ENCODE peak calls at places on chromosomes 16 and 17, in seven cellular contexts. One of them, this sample, is unnamed.

GRCh38 chr17:1039511-1040215 is 42.7 kb downstream of the TIMM22 start:
- DNase-seq in AG10803: no peak
- DNase-seq in cardiac fibroblast: peak
- DNase-seq in fibroblast of villous mesenchyme: no peak
- DNase-seq in prostate gland: peak
- DNase-seq in heart right ventricle: peak
- DNase-seq in endodermal cell: peak
- DNase-seq in this sample: no peak

GRCh38 chr16:3580271-3580670 is 3.1 kb upstream of the NLRC3 start:
- DNase-seq in AG10803: peak
- DNase-seq in cardiac fibroblast: no peak
- DNase-seq in fibroblast of villous mesenchyme: no peak
- DNase-seq in prostate gland: no peak
- DNase-seq in heart right ventricle: no peak
- DNase-seq in endodermal cell: no peak
- DNase-seq in this sample: peak

GRCh38 chr16:12763517-12763916 is 40.2 kb downstream of the CPPED1 start:
- DNase-seq in AG10803: no peak
- DNase-seq in cardiac fibroblast: peak
- DNase-seq in fibroblast of villous mesenchyme: peak
- DNase-seq in prostate gland: no peak
- DNase-seq in heart right ventricle: no peak
- DNase-seq in endodermal cell: no peak
- DNase-seq in this sample: no peak

GRCh38 chr17:18037482-18037881 is 1.5 kb downstream of the ATPAF2 start:
- DNase-seq in AG10803: no peak
- DNase-seq in cardiac fibroblast: no peak
- DNase-seq in fibroblast of villous mesenchyme: no peak
- DNase-seq in prostate gland: no peak
- DNase-seq in heart right ventricle: no peak
- DNase-seq in endodermal cell: no peak
- DNase-seq in this sample: no peak

GRCh38 chr16:89000207-89000959 is 23.4 kb upstream of the CBFA2T3 start:
- DNase-seq in AG10803: no peak
- DNase-seq in cardiac fibroblast: no peak
- DNase-seq in fibroblast of villous mesenchyme: no peak
- DNase-seq in prostate gland: no peak
- DNase-seq in heart right ventricle: no peak
- DNase-seq in endodermal cell: no peak
- DNase-seq in this sample: no peak

GRCh38 chr16:89815639-89816348 is 653 bp downstream of the FANCA start:
- DNase-seq in AG10803: no peak
- DNase-seq in cardiac fibroblast: no peak
- DNase-seq in fibroblast of villous mesenchyme: peak
- DNase-seq in prostate gland: no peak
- DNase-seq in heart right ventricle: no peak
- DNase-seq in endodermal cell: peak
- DNase-seq in this sample: peak

GRCh38 chr17:79179334-79179733 is 104.7 kb downstream of the ENGASE start:
- DNase-seq in AG10803: no peak
- DNase-seq in cardiac fibroblast: no peak
- DNase-seq in fibroblast of villous mesenchyme: no peak
- DNase-seq in prostate gland: no peak
- DNase-seq in heart right ventricle: no peak
- DNase-seq in endodermal cell: no peak
- DNase-seq in this sample: no peak

GRCh38 chr17:41835214-41835799 is 725 bp downstream of the NT5C3B start:
- DNase-seq in AG10803: no peak
- DNase-seq in cardiac fibroblast: no peak
- DNase-seq in fibroblast of villous mesenchyme: peak
- DNase-seq in prostate gland: no peak
- DNase-seq in heart right ventricle: no peak
- DNase-seq in endodermal cell: no peak
- DNase-seq in this sample: peak

GRCh38 chr17:78528541-78528940 is 48.7 kb downstream of the DNAH17 start:
- DNase-seq in AG10803: no peak
- DNase-seq in cardiac fibroblast: no peak
- DNase-seq in fibroblast of villous mesenchyme: no peak
- DNase-seq in prostate gland: no peak
- DNase-seq in heart right ventricle: no peak
- DNase-seq in endodermal cell: peak
- DNase-seq in this sample: no peak

GRCh38 chr17:70484050-70484449 is 314.7 kb downstream of the KCNJ2 start:
- DNase-seq in AG10803: no peak
- DNase-seq in cardiac fibroblast: no peak
- DNase-seq in fibroblast of villous mesenchyme: no peak
- DNase-seq in prostate gland: no peak
- DNase-seq in heart right ventricle: no peak
- DNase-seq in endodermal cell: no peak
- DNase-seq in this sample: no peak

GRCh38 chr17:70343134-70343533 is 173.8 kb downstream of the KCNJ2 start:
- DNase-seq in AG10803: no peak
- DNase-seq in cardiac fibroblast: no peak
- DNase-seq in fibroblast of villous mesenchyme: no peak
- DNase-seq in prostate gland: no peak
- DNase-seq in heart right ventricle: no peak
- DNase-seq in endodermal cell: no peak
- DNase-seq in this sample: no peak

GRCh38 chr16:12208341-12209035 is 232.0 kb downstream of the SNX29 start:
- DNase-seq in AG10803: peak
- DNase-seq in cardiac fibroblast: no peak
- DNase-seq in fibroblast of villous mesenchyme: no peak
- DNase-seq in prostate gland: no peak
- DNase-seq in heart right ventricle: no peak
- DNase-seq in endodermal cell: no peak
- DNase-seq in this sample: peak

GRCh38 chr16:85675528-85675927 is 13.2 kb downstream of the GINS2 start:
- DNase-seq in AG10803: peak
- DNase-seq in cardiac fibroblast: peak
- DNase-seq in fibroblast of villous mesenchyme: peak
- DNase-seq in prostate gland: no peak
- DNase-seq in heart right ventricle: no peak
- DNase-seq in endodermal cell: no peak
- DNase-seq in this sample: peak

GRCh38 chr17:30958187-30958586 is 12.7 kb upstream of the RNF135 start:
- DNase-seq in AG10803: peak
- DNase-seq in cardiac fibroblast: no peak
- DNase-seq in fibroblast of villous mesenchyme: no peak
- DNase-seq in prostate gland: no peak
- DNase-seq in heart right ventricle: no peak
- DNase-seq in endodermal cell: no peak
- DNase-seq in this sample: peak

GRCh38 chr17:4881761-4882555 is 17.4 kb upstream of the C17orf107 start:
- DNase-seq in AG10803: no peak
- DNase-seq in cardiac fibroblast: peak
- DNase-seq in fibroblast of villous mesenchyme: peak
- DNase-seq in prostate gland: peak
- DNase-seq in heart right ventricle: peak
- DNase-seq in endodermal cell: peak
- DNase-seq in this sample: no peak

GRCh38 chr17:77423589-77424451 is 283.1 kb downstream of the SEC14L1 start:
- DNase-seq in AG10803: peak
- DNase-seq in cardiac fibroblast: peak
- DNase-seq in fibroblast of villous mesenchyme: peak
- DNase-seq in prostate gland: peak
- DNase-seq in heart right ventricle: peak
- DNase-seq in endodermal cell: no peak
- DNase-seq in this sample: peak

GRCh38 chr16:31128711-31129567 is 6.6 kb downstream of the PRSS8 start:
- DNase-seq in AG10803: no peak
- DNase-seq in cardiac fibroblast: no peak
- DNase-seq in fibroblast of villous mesenchyme: no peak
- DNase-seq in prostate gland: no peak
- DNase-seq in heart right ventricle: peak
- DNase-seq in endodermal cell: no peak
- DNase-seq in this sample: no peak

GRCh38 chr17:27530791-27531391 is 74.6 kb downstream of the KSR1 start:
- DNase-seq in AG10803: peak
- DNase-seq in cardiac fibroblast: peak
- DNase-seq in fibroblast of villous mesenchyme: peak
- DNase-seq in prostate gland: no peak
- DNase-seq in heart right ventricle: no peak
- DNase-seq in endodermal cell: no peak
- DNase-seq in this sample: no peak

DNA sequence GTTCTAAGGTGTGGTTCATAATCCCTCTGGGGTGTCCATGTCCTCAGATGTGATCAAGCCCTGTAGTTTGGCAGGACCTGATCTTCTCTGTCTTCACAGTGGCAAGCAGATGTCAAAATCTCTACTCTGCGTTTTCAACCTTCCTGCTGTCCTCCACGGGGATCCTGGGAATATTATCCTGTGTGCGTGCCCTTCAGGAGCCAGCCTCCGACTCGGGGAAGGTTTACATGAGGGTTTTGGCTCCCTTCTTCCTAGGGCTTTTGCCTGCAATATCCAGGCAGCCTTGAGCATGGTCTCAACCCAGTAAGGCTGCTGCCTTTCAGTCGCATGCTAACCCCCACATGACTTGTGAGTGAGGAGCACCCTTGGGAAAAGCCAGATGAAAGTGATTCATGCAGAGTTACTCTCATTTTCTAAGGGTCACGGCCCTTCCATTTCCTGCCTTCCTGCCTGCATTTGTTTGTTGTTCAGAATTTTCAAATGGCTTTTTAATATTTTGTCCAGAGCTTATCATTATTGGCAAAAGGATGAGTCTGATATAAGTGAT is 202.2 kb upstream of the CHMP6 start:
- DNase-seq in AG10803: peak
- DNase-seq in cardiac fibroblast: peak
- DNase-seq in fibroblast of villous mesenchyme: peak
- DNase-seq in prostate gland: no peak
- DNase-seq in heart right ventricle: no peak
- DNase-seq in endodermal cell: peak
- DNase-seq in this sample: peak
- H3K4me3 ChIP-seq in AG10803: peak
- H3K4me3 ChIP-seq in cardiac fibroblast: no peak
- H3K4me3 ChIP-seq in fibroblast of villous mesenchyme: no peak
- H3K4me3 ChIP-seq in prostate gland: no peak
- H3K4me3 ChIP-seq in heart right ventricle: no peak
- H3K4me3 ChIP-seq in endodermal cell: no peak
- H3K4me3 ChIP-seq in this sample: no peak

GRCh38 chr16:322476-323143 is 29.9 kb downstream of the AXIN1 start:
- DNase-seq in AG10803: no peak
- DNase-seq in cardiac fibroblast: no peak
- DNase-seq in fibroblast of villous mesenchyme: no peak
- DNase-seq in prostate gland: no peak
- DNase-seq in heart right ventricle: no peak
- DNase-seq in endodermal cell: no peak
- DNase-seq in this sample: no peak
- TF ChIP-seq CTCF in AG10803: no peak
- TF ChIP-seq CTCF in cardiac fibroblast: no peak
- TF ChIP-seq CTCF in fibroblast of villous mesenchyme: no peak
- TF ChIP-seq CTCF in prostate gland: no peak
- TF ChIP-seq CTCF in heart right ventricle: no peak
- TF ChIP-seq CTCF in endodermal cell: no peak
- TF ChIP-seq CTCF in this sample: no peak

GRCh38 chr16:19885456-19886060 is 910 bp upstream of the GPRC5B start:
- DNase-seq in AG10803: no peak
- DNase-seq in cardiac fibroblast: peak
- DNase-seq in fibroblast of villous mesenchyme: peak
- DNase-seq in prostate gland: no peak
- DNase-seq in heart right ventricle: no peak
- DNase-seq in endodermal cell: peak
- DNase-seq in this sample: no peak

GRCh38 chr16:19883296-19883951 is 1.2 kb downstream of the GPRC5B start:
- DNase-seq in AG10803: no peak
- DNase-seq in cardiac fibroblast: peak
- DNase-seq in fibroblast of villous mesenchyme: peak
- DNase-seq in prostate gland: no peak
- DNase-seq in heart right ventricle: peak
- DNase-seq in endodermal cell: peak
- DNase-seq in this sample: peak

GRCh38 chr16:19886061-19886792 is 1.6 kb upstream of the GPRC5B start:
- DNase-seq in AG10803: peak
- DNase-seq in cardiac fibroblast: peak
- DNase-seq in fibroblast of villous mesenchyme: peak
- DNase-seq in prostate gland: peak
- DNase-seq in heart right ventricle: peak
- DNase-seq in endodermal cell: peak
- DNase-seq in this sample: peak

GRCh38 chr16:19884021-19884485 is 595 bp downstream of the GPRC5B start:
- DNase-seq in AG10803: no peak
- DNase-seq in cardiac fibroblast: no peak
- DNase-seq in fibroblast of villous mesenchyme: no peak
- DNase-seq in prostate gland: no peak
- DNase-seq in heart right ventricle: peak
- DNase-seq in endodermal cell: peak
- DNase-seq in this sample: no peak

GRCh38 chr16:19884611-19885455 is at the start of gene GPRC5B:
- DNase-seq in AG10803: no peak
- DNase-seq in cardiac fibroblast: peak
- DNase-seq in fibroblast of villous mesenchyme: peak
- DNase-seq in prostate gland: peak
- DNase-seq in heart right ventricle: peak
- DNase-seq in endodermal cell: peak
- DNase-seq in this sample: no peak
- H3K4me3 ChIP-seq in AG10803: peak
- H3K4me3 ChIP-seq in cardiac fibroblast: peak
- H3K4me3 ChIP-seq in fibroblast of villous mesenchyme: peak
- H3K4me3 ChIP-seq in prostate gland: peak
- H3K4me3 ChIP-seq in heart right ventricle: peak
- H3K4me3 ChIP-seq in endodermal cell: peak
- H3K4me3 ChIP-seq in this sample: peak

DNA sequence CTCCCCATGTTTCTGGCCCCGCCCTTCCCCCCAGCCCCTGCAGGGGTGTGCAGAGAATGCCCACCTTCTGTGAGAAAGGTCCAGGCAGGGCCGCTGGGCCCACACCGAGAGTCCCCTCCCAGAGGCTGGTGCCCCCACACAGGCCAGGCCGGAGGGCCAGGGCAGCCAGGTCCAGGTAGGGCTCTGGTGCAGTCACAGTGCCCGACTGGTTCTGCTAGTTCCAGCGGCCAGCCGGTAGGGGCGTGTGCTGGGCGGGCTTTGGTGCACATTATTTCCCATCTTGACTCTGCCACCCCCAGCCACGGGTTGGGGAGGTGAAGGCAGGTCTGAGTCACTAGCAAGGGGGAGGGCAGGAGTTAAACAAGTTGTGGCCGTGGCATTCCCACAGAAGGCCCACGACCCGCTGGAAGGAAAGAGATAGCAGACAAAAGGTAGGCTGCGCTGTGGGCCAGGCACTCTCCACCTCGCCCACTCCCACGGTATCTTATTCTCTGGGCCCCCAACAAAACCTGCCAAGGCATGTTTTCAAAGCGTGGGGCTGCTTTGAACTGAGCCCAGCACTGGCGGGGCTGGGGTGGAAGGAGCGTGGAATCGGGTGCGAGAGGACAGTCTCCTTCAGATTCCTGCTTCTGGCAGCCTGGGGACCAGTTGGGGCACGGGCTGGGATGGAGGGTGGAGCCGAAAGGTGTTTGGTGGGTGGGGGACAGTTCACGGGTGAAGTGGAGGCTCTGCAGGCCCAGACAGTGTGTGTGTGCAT is 1.9 kb downstream of the EPN3 start:
- DNase-seq in AG10803: no peak
- DNase-seq in cardiac fibroblast: no peak
- DNase-seq in fibroblast of villous mesenchyme: no peak
- DNase-seq in prostate gland: peak
- DNase-seq in heart right ventricle: no peak
- DNase-seq in endodermal cell: peak
- DNase-seq in this sample: no peak
- TF ChIP-seq CTCF in AG10803: peak
- TF ChIP-seq CTCF in cardiac fibroblast: peak
- TF ChIP-seq CTCF in fibroblast of villous mesenchyme: no peak
- TF ChIP-seq CTCF in prostate gland: no peak
- TF ChIP-seq CTCF in heart right ventricle: peak
- TF ChIP-seq CTCF in endodermal cell: peak
- TF ChIP-seq CTCF in this sample: no peak